ENCODE peak calls at places on chromosomes 16 and 17, in seven cellular contexts. One of them, this sample, is unnamed.

GRCh38 chr16:85253127-85253941 is 141.1 kb upstream of the CIBAR2 start:
- DNase-seq in HCT116: no peak
- DNase-seq in GM12878: no peak
- DNase-seq in SK-N-SH: peak
- DNase-seq in H1: peak
- DNase-seq in K562: peak
- DNase-seq in HepG2: peak
- DNase-seq in this sample: no peak

GRCh38 chr17:74362811-74363498 is 1.3 kb upstream of the BTBD17 start:
- DNase-seq in HCT116: no peak
- DNase-seq in GM12878: no peak
- DNase-seq in SK-N-SH: no peak
- DNase-seq in H1: no peak
- DNase-seq in K562: no peak
- DNase-seq in HepG2: no peak
- DNase-seq in this sample: no peak

GRCh38 chr17:42409467-42410351 is 13.3 kb downstream of the CAVIN1 start:
- DNase-seq in HCT116: peak
- DNase-seq in GM12878: no peak
- DNase-seq in SK-N-SH: no peak
- DNase-seq in H1: no peak
- DNase-seq in K562: no peak
- DNase-seq in HepG2: no peak
- DNase-seq in this sample: no peak

GRCh38 chr17:48671697-48672171 is 45.6 kb upstream of the HOXB9 start:
- DNase-seq in HCT116: peak
- DNase-seq in GM12878: no peak
- DNase-seq in SK-N-SH: peak
- DNase-seq in H1: peak
- DNase-seq in K562: peak
- DNase-seq in HepG2: peak
- DNase-seq in this sample: peak

GRCh38 chr16:55555436-55555835 is 11.0 kb upstream of the CAPNS2 start:
- DNase-seq in HCT116: no peak
- DNase-seq in GM12878: no peak
- DNase-seq in SK-N-SH: no peak
- DNase-seq in H1: no peak
- DNase-seq in K562: no peak
- DNase-seq in HepG2: no peak
- DNase-seq in this sample: no peak

GRCh38 chr16:11681526-11681925 is 13.3 kb downstream of the SNN start:
- DNase-seq in HCT116: no peak
- DNase-seq in GM12878: no peak
- DNase-seq in SK-N-SH: no peak
- DNase-seq in H1: no peak
- DNase-seq in K562: no peak
- DNase-seq in HepG2: no peak
- DNase-seq in this sample: no peak

GRCh38 chr17:45345246-45345553 is 28.4 kb upstream of the MAP3K14 start:
- DNase-seq in HCT116: no peak
- DNase-seq in GM12878: no peak
- DNase-seq in SK-N-SH: no peak
- DNase-seq in H1: no peak
- DNase-seq in K562: no peak
- DNase-seq in HepG2: no peak
- DNase-seq in this sample: no peak

GRCh38 chr17:49928126-49928800 is 40.7 kb upstream of the DLX4 start:
- DNase-seq in HCT116: no peak
- DNase-seq in GM12878: no peak
- DNase-seq in SK-N-SH: no peak
- DNase-seq in H1: no peak
- DNase-seq in K562: no peak
- DNase-seq in HepG2: no peak
- DNase-seq in this sample: no peak

GRCh38 chr17:64402469-64402868 is 11.8 kb upstream of the PECAM1 start:
- DNase-seq in HCT116: no peak
- DNase-seq in GM12878: no peak
- DNase-seq in SK-N-SH: no peak
- DNase-seq in H1: no peak
- DNase-seq in K562: no peak
- DNase-seq in HepG2: peak
- DNase-seq in this sample: no peak

GRCh38 chr17:72421128-72422092 is 300.6 kb downstream of the SOX9 start:
- DNase-seq in HCT116: peak
- DNase-seq in GM12878: peak
- DNase-seq in SK-N-SH: no peak
- DNase-seq in H1: no peak
- DNase-seq in K562: no peak
- DNase-seq in HepG2: peak
- DNase-seq in this sample: no peak

GRCh38 chr16:75322706-75323105 is 71.3 kb upstream of the BCAR1 start:
- DNase-seq in HCT116: no peak
- DNase-seq in GM12878: no peak
- DNase-seq in SK-N-SH: no peak
- DNase-seq in H1: no peak
- DNase-seq in K562: no peak
- DNase-seq in HepG2: no peak
- DNase-seq in this sample: no peak

GRCh38 chr16:74749291-74750055 is 25.1 kb downstream of the FA2H start:
- DNase-seq in HCT116: no peak
- DNase-seq in GM12878: no peak
- DNase-seq in SK-N-SH: no peak
- DNase-seq in H1: no peak
- DNase-seq in K562: no peak
- DNase-seq in HepG2: no peak
- DNase-seq in this sample: no peak

GRCh38 chr16:27426423-27427408 is 24.7 kb downstream of the IL21R start:
- DNase-seq in HCT116: peak
- DNase-seq in GM12878: peak
- DNase-seq in SK-N-SH: no peak
- DNase-seq in H1: peak
- DNase-seq in K562: peak
- DNase-seq in HepG2: peak
- DNase-seq in this sample: peak

GRCh38 chr17:83024205-83024971 is 55.0 kb upstream of the METRNL start:
- DNase-seq in HCT116: no peak
- DNase-seq in GM12878: no peak
- DNase-seq in SK-N-SH: peak
- DNase-seq in H1: no peak
- DNase-seq in K562: no peak
- DNase-seq in HepG2: no peak
- DNase-seq in this sample: no peak

GRCh38 chr17:42563543-42563942 is 1.6 kb downstream of the COASY start:
- DNase-seq in HCT116: no peak
- DNase-seq in GM12878: no peak
- DNase-seq in SK-N-SH: no peak
- DNase-seq in H1: no peak
- DNase-seq in K562: no peak
- DNase-seq in HepG2: no peak
- DNase-seq in this sample: no peak

GRCh38 chr17:19410875-19411291 is at the start of gene RNF112:
- DNase-seq in HCT116: no peak
- DNase-seq in GM12878: no peak
- DNase-seq in SK-N-SH: peak
- DNase-seq in H1: no peak
- DNase-seq in K562: peak
- DNase-seq in HepG2: no peak
- DNase-seq in this sample: no peak

GRCh38 chr17:42518046-42518754 is 17.8 kb upstream of the NAGLU start:
- DNase-seq in HCT116: peak
- DNase-seq in GM12878: no peak
- DNase-seq in SK-N-SH: no peak
- DNase-seq in H1: no peak
- DNase-seq in K562: peak
- DNase-seq in HepG2: no peak
- DNase-seq in this sample: no peak

GRCh38 chr16:3577302-3577752 is at the start of gene NLRC3:
- DNase-seq in HCT116: no peak
- DNase-seq in GM12878: no peak
- DNase-seq in SK-N-SH: no peak
- DNase-seq in H1: no peak
- DNase-seq in K562: no peak
- DNase-seq in HepG2: no peak
- DNase-seq in this sample: no peak

GRCh38 chr16:63789603-63790002 is 1332.3 kb downstream of the CDH11 start:
- DNase-seq in HCT116: no peak
- DNase-seq in GM12878: no peak
- DNase-seq in SK-N-SH: no peak
- DNase-seq in H1: no peak
- DNase-seq in K562: no peak
- DNase-seq in HepG2: no peak
- DNase-seq in this sample: peak

GRCh38 chr16:23952128-23953041 is 116.6 kb downstream of the PRKCB start:
- DNase-seq in HCT116: no peak
- DNase-seq in GM12878: no peak
- DNase-seq in SK-N-SH: peak
- DNase-seq in H1: no peak
- DNase-seq in K562: peak
- DNase-seq in HepG2: no peak
- DNase-seq in this sample: peak

GRCh38 chr17:70989301-70989700 is 820.0 kb downstream of the KCNJ2 start:
- DNase-seq in HCT116: no peak
- DNase-seq in GM12878: no peak
- DNase-seq in SK-N-SH: no peak
- DNase-seq in H1: no peak
- DNase-seq in K562: no peak
- DNase-seq in HepG2: no peak
- DNase-seq in this sample: no peak

GRCh38 chr17:70984873-70985272 is 815.5 kb downstream of the KCNJ2 start:
- DNase-seq in HCT116: no peak
- DNase-seq in GM12878: no peak
- DNase-seq in SK-N-SH: no peak
- DNase-seq in H1: no peak
- DNase-seq in K562: no peak
- DNase-seq in HepG2: no peak
- DNase-seq in this sample: no peak

GRCh38 chr17:70987867-70988340 is 818.6 kb downstream of the KCNJ2 start:
- DNase-seq in HCT116: no peak
- DNase-seq in GM12878: peak
- DNase-seq in SK-N-SH: no peak
- DNase-seq in H1: no peak
- DNase-seq in K562: no peak
- DNase-seq in HepG2: no peak
- DNase-seq in this sample: peak
- TF ChIP-seq YY1 in HCT116: no peak
- TF ChIP-seq YY1 in GM12878: peak
- TF ChIP-seq YY1 in SK-N-SH: no peak
- TF ChIP-seq YY1 in H1: no peak
- TF ChIP-seq YY1 in K562: no peak
- TF ChIP-seq YY1 in HepG2: no peak
- TF ChIP-seq YY1 in this sample: no peak

DNA sequence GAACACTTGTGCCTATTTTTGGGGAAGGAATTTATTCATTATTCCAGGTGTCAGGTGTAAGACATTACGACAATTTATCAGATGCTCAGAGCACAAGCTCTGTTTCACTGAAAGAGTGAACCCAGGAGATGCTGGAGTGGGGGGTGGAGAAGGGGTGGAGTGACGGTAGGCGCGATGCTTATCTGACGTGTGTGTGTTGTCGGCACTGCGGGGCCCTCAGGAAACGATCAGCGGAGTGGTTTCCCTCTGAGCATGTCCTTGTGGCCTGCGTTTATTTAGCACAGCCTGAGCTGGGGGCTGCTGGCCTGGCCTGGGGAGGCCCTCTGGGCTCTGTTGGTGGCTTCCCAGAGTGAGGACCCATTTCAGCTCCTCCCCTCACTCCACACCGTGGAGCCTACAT is 18.8 kb upstream of the GNG13 start:
- DNase-seq in HCT116: no peak
- DNase-seq in GM12878: no peak
- DNase-seq in SK-N-SH: no peak
- DNase-seq in H1: no peak
- DNase-seq in K562: no peak
- DNase-seq in HepG2: no peak
- DNase-seq in this sample: no peak
- TF ChIP-seq YY1 in HCT116: no peak
- TF ChIP-seq YY1 in GM12878: no peak
- TF ChIP-seq YY1 in SK-N-SH: no peak
- TF ChIP-seq YY1 in H1: no peak
- TF ChIP-seq YY1 in K562: no peak
- TF ChIP-seq YY1 in HepG2: no peak
- TF ChIP-seq YY1 in this sample: no peak

GRCh38 chr17:37791985-37792384 is 47.1 kb upstream of the HNF1B start:
- DNase-seq in HCT116: no peak
- DNase-seq in GM12878: no peak
- DNase-seq in SK-N-SH: no peak
- DNase-seq in H1: no peak
- DNase-seq in K562: no peak
- DNase-seq in HepG2: no peak
- DNase-seq in this sample: no peak

GRCh38 chr17:37791434-37791833 is 46.6 kb upstream of the HNF1B start:
- DNase-seq in HCT116: no peak
- DNase-seq in GM12878: no peak
- DNase-seq in SK-N-SH: peak
- DNase-seq in H1: no peak
- DNase-seq in K562: peak
- DNase-seq in HepG2: peak
- DNase-seq in this sample: no peak

GRCh38 chr17:37796081-37796480 is 51.2 kb upstream of the HNF1B start:
- DNase-seq in HCT116: no peak
- DNase-seq in GM12878: no peak
- DNase-seq in SK-N-SH: no peak
- DNase-seq in H1: no peak
- DNase-seq in K562: no peak
- DNase-seq in HepG2: no peak
- DNase-seq in this sample: no peak

GRCh38 chr17:37790153-37790552 is 45.3 kb upstream of the HNF1B start:
- DNase-seq in HCT116: no peak
- DNase-seq in GM12878: no peak
- DNase-seq in SK-N-SH: no peak
- DNase-seq in H1: no peak
- DNase-seq in K562: no peak
- DNase-seq in HepG2: no peak
- DNase-seq in this sample: no peak

GRCh38 chr17:37792787-37793186 is 47.9 kb upstream of the HNF1B start:
- DNase-seq in HCT116: no peak
- DNase-seq in GM12878: no peak
- DNase-seq in SK-N-SH: no peak
- DNase-seq in H1: no peak
- DNase-seq in K562: no peak
- DNase-seq in HepG2: no peak
- DNase-seq in this sample: peak
- TF ChIP-seq YY1 in HCT116: no peak
- TF ChIP-seq YY1 in GM12878: no peak
- TF ChIP-seq YY1 in SK-N-SH: no peak
- TF ChIP-seq YY1 in H1: no peak
- TF ChIP-seq YY1 in K562: no peak
- TF ChIP-seq YY1 in HepG2: no peak
- TF ChIP-seq YY1 in this sample: no peak

DNA sequence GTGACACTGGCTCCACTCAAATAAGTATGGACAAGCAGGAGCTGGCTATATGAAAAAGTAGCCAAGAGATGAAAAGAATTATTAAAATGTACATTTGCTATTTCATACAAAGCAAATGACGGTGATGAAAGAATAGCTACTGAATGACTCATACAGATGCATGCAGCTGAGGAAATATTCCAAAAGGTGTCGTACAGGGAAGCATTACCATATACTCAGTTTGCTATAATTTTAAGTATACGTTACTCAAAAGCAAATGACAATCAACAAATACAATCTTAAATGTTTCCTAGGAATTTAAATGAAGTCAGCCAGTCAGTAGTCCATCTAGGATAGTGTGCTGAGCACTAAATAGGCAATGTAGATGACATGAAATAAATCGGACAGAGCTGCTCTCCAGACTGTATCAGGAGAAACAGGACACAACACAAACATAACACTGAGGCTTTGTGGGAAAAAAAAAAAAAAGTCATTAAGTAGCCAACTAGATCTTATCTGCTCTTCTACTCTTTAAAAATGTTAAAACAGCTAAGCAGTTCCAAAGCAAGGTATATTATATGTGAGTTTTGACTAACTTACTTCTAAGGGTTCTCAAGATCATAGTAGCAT is 65.0 kb downstream of the NCOR1 start:
- DNase-seq in HCT116: peak
- DNase-seq in GM12878: no peak
- DNase-seq in SK-N-SH: no peak
- DNase-seq in H1: no peak
- DNase-seq in K562: no peak
- DNase-seq in HepG2: no peak
- DNase-seq in this sample: no peak
- TF ChIP-seq YY1 in HCT116: no peak
- TF ChIP-seq YY1 in GM12878: no peak
- TF ChIP-seq YY1 in SK-N-SH: no peak
- TF ChIP-seq YY1 in H1: no peak
- TF ChIP-seq YY1 in K562: no peak
- TF ChIP-seq YY1 in HepG2: no peak
- TF ChIP-seq YY1 in this sample: no peak

This sample was measured in NT2/D1.